ENCODE peak calls at places on chromosomes 2 and 18, in eight cellular contexts. M, P, E, A, I, Z, L and G are unnamed samples.

GRCh38 chr18:42038936-42039335 is 83.9 kb downstream of the PIK3C3 start:
- DNase-seq in L (no peak), P (peak), A (no peak), E (no peak), I (no peak), M (no peak), Z (no peak), G (no peak)

GRCh38 chr2:136048886-136049832 is 63.7 kb upstream of the DARS1 start:
- DNase-seq in A (no peak), P (no peak), E (no peak), Z (no peak), M (no peak), L (no peak), I (no peak), G (no peak)

GRCh38 chr2:29325544-29325943 is 210.3 kb downstream of the CLIP4 start:
- DNase-seq in A (no peak), M (no peak), L (no peak), I (no peak), Z (no peak), P (no peak), E (no peak), G (no peak)

GRCh38 chr2:71358931-71359671 is 27.5 kb downstream of the ZNF638 start:
- DNase-seq in L (no peak), A (no peak), E (no peak), I (no peak), M (no peak), P (peak), Z (no peak), G (no peak)

GRCh38 chr2:217650229-217650628 is 352.6 kb downstream of the TNS1 start:
- DNase-seq in L (no peak), I (no peak), E (no peak), M (no peak), P (no peak), A (no peak), Z (no peak), G (no peak)

GRCh38 chr18:40222736-40223135 is 1732.3 kb upstream of the PIK3C3 start:
- DNase-seq in I (no peak), A (no peak), P (no peak), E (no peak), Z (no peak), M (no peak), L (no peak), G (no peak)

GRCh38 chr18:48139427-48140347 is 209.2 kb upstream of the SMAD2 start:
- DNase-seq in P (no peak), E (peak), Z (no peak), A (peak), I (peak), M (no peak), L (no peak), G (no peak)

GRCh38 chr2:218230882-218231281 is 13.9 kb downstream of the ARPC2 start:
- DNase-seq in A (peak), I (no peak), L (peak), Z (no peak), E (no peak), M (no peak), P (peak), G (no peak)

GRCh38 chr2:126244937-126245336 is 411.0 kb upstream of the GYPC start:
- DNase-seq in Z (no peak), E (peak), I (peak), L (peak), A (peak), P (peak), M (no peak), G (no peak)

GRCh38 chr2:23294238-23294637 is 90.7 kb upstream of the KLHL29 start:
- DNase-seq in Z (no peak), P (no peak), L (no peak), I (no peak), A (no peak), M (no peak), E (no peak), G (no peak)

GRCh38 chr2:64018715-64019082 is 529 bp downstream of the VPS54 start:
- DNase-seq in A (no peak), L (no peak), M (peak), E (peak), P (peak), I (peak), Z (no peak), G (no peak)

GRCh38 chr2:79977782-79978181 is 326.8 kb downstream of the LRRTM1 start:
- DNase-seq in A (no peak), I (no peak), P (no peak), M (no peak), Z (no peak), L (no peak), E (no peak), G (no peak)

GRCh38 chr2:117980381-117980780 is 33.5 kb downstream of the CCDC93 start:
- DNase-seq in A (no peak), Z (no peak), P (peak), I (no peak), M (no peak), E (no peak), L (no peak), G (no peak)

GRCh38 chr2:182062329-182062972 is 76.8 kb downstream of the PPP1R1C start:
- DNase-seq in E (no peak), L (no peak), Z (no peak), M (no peak), P (no peak), I (no peak), A (no peak), G (no peak)

GRCh38 chr2:152370783-152371182 is 35.8 kb downstream of the FMNL2 start:
- DNase-seq in Z (no peak), I (no peak), A (no peak), M (no peak), P (no peak), E (no peak), L (no peak), G (no peak)

GRCh38 chr2:230669386-230669935 is 43.2 kb upstream of the CAB39 start:
- DNase-seq in Z (no peak), L (no peak), P (no peak), M (no peak), A (no peak), E (no peak), I (no peak), G (no peak)

GRCh38 chr2:44010266-44010665 is 14.5 kb upstream of the LRPPRC start:
- DNase-seq in P (no peak), A (no peak), I (no peak), E (no peak), L (no peak), M (no peak), Z (no peak), G (no peak)

GRCh38 chr2:180056367-180057118 is 49.4 kb upstream of the CWC22 start:
- DNase-seq in A (no peak), L (no peak), Z (no peak), I (no peak), M (no peak), P (no peak), E (no peak), G (no peak)

GRCh38 chr18:12031836-12032235 is 50.5 kb downstream of the IMPA2 start:
- DNase-seq in E (peak), I (peak), A (no peak), P (no peak), M (no peak), Z (no peak), L (no peak), G (no peak)